ENCODE peak calls at places on chromosomes 11 and 22, in seven cellular contexts. N is IMR-90, J is cardiac muscle cell, P is A673, K is cardiac fibroblast, W is GM12864, E is Peyer's patch. R is an unnamed sample.

GRCh38 chr11:77198440-77198849 is 70.4 kb downstream of the MYO7A start:
- DNase-seq in N (peak), J (peak), P (peak), K (no peak), W (no peak), E (no peak), R (peak)

GRCh38 chr22:22955866-22956535 is 68.4 kb downstream of the IGLL5 start:
- DNase-seq in N (peak), J (peak), P (peak), K (peak), W (peak), E (peak), R (no peak)

GRCh38 chr11:57903441-57904123 is 120.1 kb upstream of the OR9Q1 start:
- DNase-seq in N (peak), J (no peak), P (no peak), K (no peak), W (no peak), E (no peak), R (no peak)

GRCh38 chr11:66322732-66323427 is 6.0 kb upstream of the CD248 start:
- DNase-seq in N (no peak), J (no peak), P (no peak), K (peak), W (no peak), E (no peak), R (no peak)

GRCh38 chr11:107916671-107917241 is 11.5 kb upstream of the RAB39A start:
- DNase-seq in N (no peak), J (peak), P (peak), K (peak), W (no peak), E (no peak), R (peak)

GRCh38 chr11:114244995-114245394 is 51.2 kb upstream of the NNMT start:
- DNase-seq in N (no peak), J (no peak), P (no peak), K (no peak), W (no peak), E (no peak), R (no peak)

GRCh38 chr11:62611705-62612365 is 740 bp downstream of the EML3 start:
- DNase-seq in N (peak), J (no peak), P (peak), K (peak), W (no peak), E (no peak), R (peak)

GRCh38 chr11:134071766-134072403 is 3.0 kb downstream of the JAM3 start:
- DNase-seq in N (peak), J (no peak), P (no peak), K (no peak), W (no peak), E (no peak), R (no peak)

GRCh38 chr22:36331306-36331911 is 56.4 kb downstream of the MYH9 start:
- DNase-seq in N (peak), J (peak), P (peak), K (peak), W (peak), E (peak), R (peak)

GRCh38 chr11:10317776-10318526 is 13.1 kb downstream of the ADM start:
- DNase-seq in N (no peak), J (no peak), P (no peak), K (no peak), W (no peak), E (no peak), R (peak)

GRCh38 chr22:36303115-36303467 is 50.2 kb downstream of the APOL1 start:
- DNase-seq in N (no peak), J (no peak), P (no peak), K (no peak), W (no peak), E (no peak), R (no peak)

GRCh38 chr22:37121887-37122591 is 12.5 kb upstream of the TMPRSS6 start:
- DNase-seq in N (peak), J (no peak), P (no peak), K (peak), W (peak), E (peak), R (peak)

GRCh38 chr11:129249351-129249750 is 57.2 kb upstream of the ARHGAP32 start:
- DNase-seq in N (peak), J (no peak), P (peak), K (peak), W (no peak), E (no peak), R (no peak)

GRCh38 chr11:122486793-122487495 is 168.6 kb upstream of the UBASH3B start:
- DNase-seq in N (peak), J (peak), P (peak), K (peak), W (no peak), E (no peak), R (no peak)

GRCh38 chr22:31537019-31537535 is 40.7 kb downstream of the SFI1 start:
- DNase-seq in N (no peak), J (peak), P (no peak), K (no peak), W (peak), E (no peak), R (peak)

GRCh38 chr11:116424615-116425261 is 348.0 kb downstream of the BUD13 start:
- DNase-seq in N (no peak), J (peak), P (no peak), K (no peak), W (no peak), E (no peak), R (no peak)

GRCh38 chr11:57205046-57205671 is 23.4 kb downstream of the LRRC55 start:
- DNase-seq in N (peak), J (no peak), P (no peak), K (peak), W (no peak), E (no peak), R (no peak)

GRCh38 chr11:9014826-9015225 is 11.0 kb upstream of the NRIP3 start:
- DNase-seq in N (no peak), J (no peak), P (no peak), K (no peak), W (no peak), E (no peak), R (no peak)

GRCh38 chr11:3056296-3057068 is 741 bp downstream of the CARS1 start:
- DNase-seq in N (no peak), J (no peak), P (no peak), K (peak), W (no peak), E (no peak), R (no peak)

DNA sequence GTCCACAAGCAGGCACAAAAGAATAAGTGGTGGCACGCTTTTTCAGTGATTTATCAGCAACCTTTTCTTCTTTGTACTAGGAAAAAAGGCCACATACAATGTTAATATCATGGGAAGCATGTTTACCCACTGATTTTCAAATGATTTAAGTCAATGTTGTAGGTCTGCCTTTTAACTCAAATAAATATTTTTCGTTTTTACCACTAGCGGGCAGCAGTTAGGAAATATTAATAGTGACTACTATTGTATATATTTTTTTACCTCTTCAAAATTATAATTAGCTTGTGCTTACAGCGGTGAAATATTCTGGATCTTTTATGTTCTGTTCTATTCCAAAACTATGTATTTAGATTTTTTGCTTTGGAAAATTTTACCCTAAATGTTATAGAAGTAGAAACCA is 6.4 kb upstream of the SLC17A6 start:
- DNase-seq in N (no peak), J (no peak), P (no peak), K (no peak), W (no peak), E (no peak), R (no peak)
- TF ChIP-seq CTCF in N (no peak), J (no peak), P (no peak), K (no peak), W (no peak), E (no peak), R (peak)

GRCh38 chr22:28950567-28951411 is 67.4 kb downstream of the ZNRF3 start:
- DNase-seq in N (no peak), J (no peak), P (no peak), K (no peak), W (no peak), E (no peak), R (no peak)
- TF ChIP-seq CTCF in N (no peak), J (no peak), P (peak), K (no peak), W (peak), E (no peak), R (no peak)

GRCh38 chr11:71370020-71370747 is 78.0 kb downstream of the DHCR7 start:
- DNase-seq in N (no peak), J (no peak), P (no peak), K (no peak), W (no peak), E (no peak), R (no peak)

GRCh38 chr11:71369411-71369810 is 78.8 kb downstream of the DHCR7 start:
- DNase-seq in N (no peak), J (no peak), P (no peak), K (no peak), W (no peak), E (no peak), R (no peak)

GRCh38 chr11:71371674-71372069 is 76.5 kb downstream of the DHCR7 start:
- DNase-seq in N (no peak), J (no peak), P (no peak), K (no peak), W (no peak), E (no peak), R (no peak)

GRCh38 chr11:71372693-71373657 is 75.2 kb downstream of the DHCR7 start:
- DNase-seq in N (peak), J (peak), P (no peak), K (peak), W (peak), E (no peak), R (no peak)

DNA sequence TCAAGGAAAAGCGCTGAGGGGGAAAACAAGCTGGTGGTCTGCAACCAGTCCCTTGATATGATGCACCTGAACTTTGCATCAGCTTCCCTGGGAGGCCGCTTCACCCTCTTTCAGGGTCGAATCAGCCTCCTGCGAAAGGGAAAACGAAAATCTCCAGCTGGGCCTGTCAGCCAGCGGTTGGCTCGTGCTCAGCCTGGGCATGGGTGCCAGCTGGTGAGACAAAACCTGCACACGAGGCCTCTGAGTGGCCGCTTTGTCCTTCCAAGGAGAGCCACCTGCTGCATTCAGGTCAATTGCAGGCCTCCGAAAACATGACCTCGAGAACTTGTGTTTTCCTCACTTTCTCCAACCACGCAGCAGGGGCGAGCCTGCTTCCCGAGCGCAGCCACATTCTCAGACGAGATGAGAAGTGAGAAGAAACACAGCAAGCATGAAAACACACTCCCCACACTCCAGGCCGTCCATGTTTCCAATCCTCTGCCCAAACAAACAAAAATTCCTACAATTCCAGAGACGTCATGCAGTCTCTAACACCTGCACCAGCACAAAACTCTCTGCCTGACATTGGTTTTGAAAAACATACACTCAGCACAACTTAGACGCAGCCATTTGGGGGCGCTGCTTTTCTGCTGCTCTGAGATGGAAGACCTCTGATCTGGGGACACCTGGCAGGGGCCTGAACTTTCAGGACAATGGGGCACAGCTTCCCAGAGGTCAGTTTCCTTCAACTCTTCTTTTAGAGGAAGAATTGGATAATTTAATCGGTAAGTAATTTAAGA is 77.1 kb downstream of the DHCR7 start:
- DNase-seq in N (no peak), J (no peak), P (no peak), K (no peak), W (no peak), E (no peak), R (no peak)
- TF ChIP-seq CTCF in N (no peak), J (no peak), P (no peak), K (no peak), W (peak), E (no peak), R (peak)

GRCh38 chr11:6818967-6819366 is 19.5 kb upstream of the OR6A2 start:
- DNase-seq in N (no peak), J (no peak), P (no peak), K (no peak), W (no peak), E (no peak), R (no peak)

GRCh38 chr11:6812391-6813005 is 13.0 kb upstream of the OR6A2 start:
- DNase-seq in N (peak), J (peak), P (peak), K (peak), W (peak), E (no peak), R (peak)

GRCh38 chr11:6813651-6814050 is 14.2 kb upstream of the OR6A2 start:
- DNase-seq in N (no peak), J (no peak), P (no peak), K (no peak), W (no peak), E (no peak), R (no peak)

DNA sequence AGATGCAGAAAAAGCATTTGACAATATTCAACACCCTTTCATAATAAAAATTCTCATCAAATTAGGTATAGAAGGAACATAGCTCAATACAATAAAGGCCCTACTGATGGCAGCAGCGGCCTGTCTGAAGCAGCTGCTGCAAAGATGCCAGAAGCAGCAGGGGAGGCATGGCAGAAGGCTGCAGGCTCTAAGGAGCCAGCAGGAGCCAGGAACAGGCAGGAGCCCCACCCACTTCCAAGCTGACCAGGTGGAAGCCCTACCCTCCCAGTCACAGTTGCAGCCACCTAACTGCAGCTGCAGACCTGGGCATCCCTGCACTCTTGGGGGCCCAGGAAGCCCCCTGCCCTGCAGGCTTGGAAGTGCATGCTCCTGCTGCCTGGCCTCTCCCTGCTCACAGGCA is 18.2 kb upstream of the OR6A2 start:
- DNase-seq in N (peak), J (no peak), P (peak), K (no peak), W (no peak), E (no peak), R (no peak)
- TF ChIP-seq CTCF in N (no peak), J (no peak), P (no peak), K (no peak), W (no peak), E (no peak), R (no peak)

GRCh38 chr22:50360578-50360977 is 17.5 kb downstream of the PPP6R2 start:
- DNase-seq in N (no peak), J (no peak), P (no peak), K (no peak), W (no peak), E (no peak), R (no peak)
- TF ChIP-seq CTCF in N (no peak), J (no peak), P (no peak), K (no peak), W (no peak), E (no peak), R (no peak)

GRCh38 chr11:61172888-61173287 is 11.7 kb upstream of the VPS37C start:
- DNase-seq in N (no peak), J (no peak), P (no peak), K (no peak), W (no peak), E (no peak), R (no peak)

GRCh38 chr11:61174275-61174674 is 13.0 kb upstream of the VPS37C start:
- DNase-seq in N (no peak), J (no peak), P (no peak), K (no peak), W (no peak), E (no peak), R (no peak)

GRCh38 chr11:61174949-61175348 is 13.7 kb upstream of the VPS37C start:
- DNase-seq in N (no peak), J (no peak), P (no peak), K (no peak), W (no peak), E (no peak), R (no peak)

GRCh38 chr11:61172353-61172752 is 11.1 kb upstream of the VPS37C start:
- DNase-seq in N (no peak), J (no peak), P (no peak), K (no peak), W (no peak), E (no peak), R (no peak)

GRCh38 chr11:61173456-61173855 is 12.2 kb upstream of the VPS37C start:
- DNase-seq in N (peak), J (no peak), P (peak), K (peak), W (no peak), E (no peak), R (no peak)
- TF ChIP-seq CTCF in N (peak), J (no peak), P (peak), K (no peak), W (peak), E (no peak), R (peak)